ENCODE peak calls at places on chromosomes 13 and 19, in six cellular contexts. One of them, this sample, is unnamed.

GRCh38 chr19:32404939-32405430 is 585 bp upstream of the DPY19L3 start:
- DNase-seq in cardiac muscle cell: peak
- DNase-seq in breast epithelium: peak
- DNase-seq in colonic mucosa: peak
- DNase-seq in ovary: peak
- DNase-seq in psoas muscle: peak
- DNase-seq in this sample: no peak

GRCh38 chr13:114099191-114099590 is 33.2 kb downstream of the RASA3 start:
- DNase-seq in cardiac muscle cell: peak
- DNase-seq in breast epithelium: peak
- DNase-seq in colonic mucosa: peak
- DNase-seq in ovary: peak
- DNase-seq in psoas muscle: peak
- DNase-seq in this sample: peak

GRCh38 chr13:28575200-28575599 is 80.3 kb upstream of the FLT1 start:
- DNase-seq in cardiac muscle cell: no peak
- DNase-seq in breast epithelium: no peak
- DNase-seq in colonic mucosa: peak
- DNase-seq in ovary: no peak
- DNase-seq in psoas muscle: no peak
- DNase-seq in this sample: no peak

GRCh38 chr13:45142440-45143345 is 22.4 kb downstream of the GTF2F2 start:
- DNase-seq in cardiac muscle cell: no peak
- DNase-seq in breast epithelium: no peak
- DNase-seq in colonic mucosa: no peak
- DNase-seq in ovary: no peak
- DNase-seq in psoas muscle: no peak
- DNase-seq in this sample: no peak

GRCh38 chr19:51294211-51294976 is 17.1 kb upstream of the IGLON5 start:
- DNase-seq in cardiac muscle cell: no peak
- DNase-seq in breast epithelium: no peak
- DNase-seq in colonic mucosa: no peak
- DNase-seq in ovary: no peak
- DNase-seq in psoas muscle: no peak
- DNase-seq in this sample: no peak

GRCh38 chr13:111905609-111905945 is 161.4 kb upstream of the SOX1 start:
- DNase-seq in cardiac muscle cell: no peak
- DNase-seq in breast epithelium: no peak
- DNase-seq in colonic mucosa: no peak
- DNase-seq in ovary: no peak
- DNase-seq in psoas muscle: no peak
- DNase-seq in this sample: peak

GRCh38 chr13:36979361-36980040 is 19.6 kb downstream of the ALG5 start:
- DNase-seq in cardiac muscle cell: no peak
- DNase-seq in breast epithelium: no peak
- DNase-seq in colonic mucosa: no peak
- DNase-seq in ovary: no peak
- DNase-seq in psoas muscle: no peak
- DNase-seq in this sample: no peak

GRCh38 chr19:53161123-53161522 is 2.3 kb upstream of the ZNF347 start:
- DNase-seq in cardiac muscle cell: no peak
- DNase-seq in breast epithelium: no peak
- DNase-seq in colonic mucosa: no peak
- DNase-seq in ovary: no peak
- DNase-seq in psoas muscle: no peak
- DNase-seq in this sample: no peak

GRCh38 chr13:98004107-98004506 is 50.6 kb downstream of the IPO5 start:
- DNase-seq in cardiac muscle cell: no peak
- DNase-seq in breast epithelium: no peak
- DNase-seq in colonic mucosa: no peak
- DNase-seq in ovary: no peak
- DNase-seq in psoas muscle: no peak
- DNase-seq in this sample: no peak

GRCh38 chr19:17125728-17126677 is 50.4 kb downstream of the MYO9B start:
- DNase-seq in cardiac muscle cell: no peak
- DNase-seq in breast epithelium: no peak
- DNase-seq in colonic mucosa: peak
- DNase-seq in ovary: no peak
- DNase-seq in psoas muscle: peak
- DNase-seq in this sample: no peak

GRCh38 chr13:21676611-21677021 is 5.7 kb downstream of the FGF9 start:
- DNase-seq in cardiac muscle cell: peak
- DNase-seq in breast epithelium: no peak
- DNase-seq in colonic mucosa: peak
- DNase-seq in ovary: no peak
- DNase-seq in psoas muscle: no peak
- DNase-seq in this sample: no peak

GRCh38 chr19:39372047-39372802 is 18.7 kb downstream of the PAF1 start:
- DNase-seq in cardiac muscle cell: no peak
- DNase-seq in breast epithelium: peak
- DNase-seq in colonic mucosa: peak
- DNase-seq in ovary: peak
- DNase-seq in psoas muscle: peak
- DNase-seq in this sample: peak

GRCh38 chr13:28794370-28794769 is 25.8 kb upstream of the MTUS2 start:
- DNase-seq in cardiac muscle cell: no peak
- DNase-seq in breast epithelium: no peak
- DNase-seq in colonic mucosa: no peak
- DNase-seq in ovary: no peak
- DNase-seq in psoas muscle: no peak
- DNase-seq in this sample: no peak

GRCh38 chr19:13007292-13008045 is 12.2 kb downstream of the NFIX start:
- DNase-seq in cardiac muscle cell: no peak
- DNase-seq in breast epithelium: peak
- DNase-seq in colonic mucosa: no peak
- DNase-seq in ovary: peak
- DNase-seq in psoas muscle: peak
- DNase-seq in this sample: no peak
- TF ChIP-seq CTCF in cardiac muscle cell: no peak
- TF ChIP-seq CTCF in breast epithelium: no peak
- TF ChIP-seq CTCF in colonic mucosa: no peak
- TF ChIP-seq CTCF in ovary: no peak
- TF ChIP-seq CTCF in psoas muscle: no peak
- TF ChIP-seq CTCF in this sample: no peak

DNA sequence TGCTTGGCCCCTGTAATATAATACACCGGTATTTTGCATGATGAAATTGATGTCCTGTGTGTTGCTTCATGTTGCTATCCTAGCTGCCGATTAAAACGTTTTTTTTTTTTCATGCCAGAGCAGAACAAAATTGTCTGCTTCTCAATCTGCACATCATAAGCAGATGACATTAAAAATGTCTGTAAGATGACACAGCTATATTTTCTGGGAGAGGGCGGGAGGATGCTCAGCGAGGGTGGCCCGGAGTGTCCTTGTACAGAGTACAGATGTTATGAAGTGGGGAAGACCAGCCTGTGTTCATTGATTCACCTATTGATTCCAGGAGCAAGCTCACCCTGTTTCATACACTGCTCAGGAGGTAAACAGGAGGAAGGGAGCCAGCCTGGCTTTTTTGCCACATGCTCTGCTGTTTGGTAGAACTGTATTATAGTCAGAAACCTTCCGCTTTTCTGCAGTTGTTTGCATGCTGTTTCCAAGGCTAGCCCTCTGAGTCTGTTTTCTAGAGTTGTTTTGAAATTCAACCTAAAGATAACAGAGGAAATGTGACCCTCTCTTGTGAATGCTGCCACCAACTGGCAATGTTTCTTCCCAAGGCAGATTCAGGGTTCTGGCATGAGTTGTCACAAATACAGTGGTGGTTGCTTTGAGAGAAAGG is 4.7 kb upstream of the IRS2 start:
- DNase-seq in cardiac muscle cell: peak
- DNase-seq in breast epithelium: no peak
- DNase-seq in colonic mucosa: peak
- DNase-seq in ovary: no peak
- DNase-seq in psoas muscle: no peak
- DNase-seq in this sample: no peak
- H3K27ac ChIP-seq in cardiac muscle cell: no peak
- H3K27ac ChIP-seq in breast epithelium: no peak
- H3K27ac ChIP-seq in colonic mucosa: no peak
- H3K27ac ChIP-seq in ovary: no peak
- H3K27ac ChIP-seq in psoas muscle: no peak
- H3K27ac ChIP-seq in this sample: no peak

GRCh38 chr13:91894311-91894710 is 495.9 kb downstream of the GPC5 start:
- DNase-seq in cardiac muscle cell: no peak
- DNase-seq in breast epithelium: no peak
- DNase-seq in colonic mucosa: no peak
- DNase-seq in ovary: no peak
- DNase-seq in psoas muscle: no peak
- DNase-seq in this sample: no peak
- TF ChIP-seq CTCF in cardiac muscle cell: no peak
- TF ChIP-seq CTCF in breast epithelium: no peak
- TF ChIP-seq CTCF in colonic mucosa: no peak
- TF ChIP-seq CTCF in ovary: no peak
- TF ChIP-seq CTCF in psoas muscle: no peak
- TF ChIP-seq CTCF in this sample: no peak

GRCh38 chr19:4053423-4054324 is 13.0 kb downstream of the ZBTB7A start:
- DNase-seq in cardiac muscle cell: no peak
- DNase-seq in breast epithelium: no peak
- DNase-seq in colonic mucosa: peak
- DNase-seq in ovary: no peak
- DNase-seq in psoas muscle: no peak
- DNase-seq in this sample: no peak

GRCh38 chr19:4052114-4052992 is 14.3 kb downstream of the ZBTB7A start:
- DNase-seq in cardiac muscle cell: no peak
- DNase-seq in breast epithelium: no peak
- DNase-seq in colonic mucosa: peak
- DNase-seq in ovary: peak
- DNase-seq in psoas muscle: no peak
- DNase-seq in this sample: no peak

GRCh38 chr19:4049432-4049831 is 17.3 kb downstream of the ZBTB7A start:
- DNase-seq in cardiac muscle cell: peak
- DNase-seq in breast epithelium: no peak
- DNase-seq in colonic mucosa: peak
- DNase-seq in ovary: no peak
- DNase-seq in psoas muscle: peak
- DNase-seq in this sample: no peak

GRCh38 chr19:4052993-4053422 is 13.7 kb downstream of the ZBTB7A start:
- DNase-seq in cardiac muscle cell: no peak
- DNase-seq in breast epithelium: no peak
- DNase-seq in colonic mucosa: peak
- DNase-seq in ovary: peak
- DNase-seq in psoas muscle: no peak
- DNase-seq in this sample: no peak

GRCh38 chr19:4051175-4052101 is 15.3 kb downstream of the ZBTB7A start:
- DNase-seq in cardiac muscle cell: no peak
- DNase-seq in breast epithelium: no peak
- DNase-seq in colonic mucosa: peak
- DNase-seq in ovary: no peak
- DNase-seq in psoas muscle: peak
- DNase-seq in this sample: no peak
- H3K27ac ChIP-seq in cardiac muscle cell: no peak
- H3K27ac ChIP-seq in breast epithelium: peak
- H3K27ac ChIP-seq in colonic mucosa: peak
- H3K27ac ChIP-seq in ovary: no peak
- H3K27ac ChIP-seq in psoas muscle: peak
- H3K27ac ChIP-seq in this sample: peak

DNA sequence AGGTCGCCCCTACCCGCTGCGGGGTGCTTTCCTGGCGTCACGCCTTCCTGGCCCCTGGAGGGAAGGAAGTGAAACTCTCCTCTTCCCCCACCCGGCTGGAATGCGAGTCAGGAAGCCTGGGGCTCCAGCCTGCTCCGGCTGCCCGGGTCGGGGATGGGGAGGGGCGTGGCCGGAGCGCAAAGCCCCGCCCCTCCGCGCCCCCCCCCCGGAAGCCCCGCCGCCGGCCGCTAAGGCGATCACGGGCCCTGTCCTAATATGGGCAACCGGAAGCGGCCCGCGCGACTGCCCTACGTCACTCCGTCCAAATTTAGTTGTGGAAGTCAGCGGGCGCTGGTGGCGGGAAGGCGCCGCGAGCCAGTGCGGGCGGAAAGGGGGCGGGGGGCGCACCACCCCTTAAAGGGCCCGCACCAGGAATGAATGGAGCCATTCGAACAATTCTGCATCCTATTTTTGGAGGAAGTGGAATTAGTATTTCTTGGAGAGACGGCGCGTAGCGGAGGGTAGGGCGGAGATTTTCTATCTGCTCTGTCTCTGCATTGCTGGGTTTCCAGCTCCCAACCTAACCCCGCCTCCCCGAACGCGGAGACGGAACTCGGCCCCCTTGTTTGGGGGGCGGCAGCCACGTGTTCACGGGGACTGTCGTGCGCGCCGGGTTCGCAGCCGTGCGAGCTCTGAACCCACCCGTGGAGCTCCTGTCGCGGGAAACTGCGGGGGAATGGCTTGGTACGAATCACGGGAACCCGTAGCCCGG is 1.6 kb downstream of the IER2 start:
- DNase-seq in cardiac muscle cell: peak
- DNase-seq in breast epithelium: peak
- DNase-seq in colonic mucosa: peak
- DNase-seq in ovary: peak
- DNase-seq in psoas muscle: peak
- DNase-seq in this sample: peak
- TF ChIP-seq CTCF in cardiac muscle cell: no peak
- TF ChIP-seq CTCF in breast epithelium: peak
- TF ChIP-seq CTCF in colonic mucosa: no peak
- TF ChIP-seq CTCF in ovary: no peak
- TF ChIP-seq CTCF in psoas muscle: no peak
- TF ChIP-seq CTCF in this sample: no peak

DNA sequence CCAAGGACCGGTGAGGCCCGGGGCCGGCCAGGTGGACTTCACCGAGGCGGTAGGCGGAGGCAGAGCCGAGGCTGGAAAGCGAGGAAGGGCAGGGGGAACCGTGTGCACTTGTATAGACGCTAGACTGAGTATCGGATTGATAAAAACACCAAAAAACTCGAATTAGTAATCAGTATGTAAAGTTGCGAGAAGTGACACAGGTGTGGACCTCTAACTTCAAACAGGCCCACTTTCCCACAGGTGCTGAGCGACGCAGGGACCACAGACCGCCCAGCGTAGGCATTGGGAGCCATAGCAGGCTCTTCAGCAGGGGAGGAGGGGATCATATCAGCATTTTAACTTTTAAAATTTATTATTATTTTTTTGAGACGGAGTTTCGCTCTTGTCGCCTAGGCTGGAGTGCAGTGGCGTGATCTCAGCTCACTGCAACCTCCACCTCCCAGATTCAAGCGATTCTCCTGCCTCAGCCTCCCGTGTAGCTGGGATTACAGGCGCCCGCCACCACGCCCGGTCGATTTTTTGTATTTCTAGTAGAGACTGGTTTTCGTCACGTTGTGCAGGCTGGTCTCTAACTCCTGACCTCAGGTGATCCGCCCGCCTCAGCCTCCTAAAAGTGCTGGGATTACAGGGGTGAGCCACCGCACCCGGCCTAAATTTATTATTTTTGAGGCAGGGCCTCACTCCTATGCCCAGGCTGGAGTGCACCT is 553 bp downstream of the VMAC start:
- DNase-seq in cardiac muscle cell: no peak
- DNase-seq in breast epithelium: no peak
- DNase-seq in colonic mucosa: no peak
- DNase-seq in ovary: no peak
- DNase-seq in psoas muscle: no peak
- DNase-seq in this sample: no peak
- H3K27ac ChIP-seq in cardiac muscle cell: peak
- H3K27ac ChIP-seq in breast epithelium: peak
- H3K27ac ChIP-seq in colonic mucosa: peak
- H3K27ac ChIP-seq in ovary: no peak
- H3K27ac ChIP-seq in psoas muscle: peak
- H3K27ac ChIP-seq in this sample: peak

This sample was measured in ascending aorta.